ENCODE peak calls at places on chromosomes 5 and 9, in eight cellular contexts. F, J, O, W, R, H, A and X are unnamed samples.
A peak's percentile ranks its signal among the peaks of the same experiment; 100 is the strongest.

GRCh38 chr5:159362190-159362589 is 31.9 kb upstream of the IL12B start:
- DNase-seq in J (no peak), H (no peak), W (no peak), O (no peak), A (no peak), F (no peak), R (no peak), X (peak; percentile 41)

GRCh38 chr5:35263266-35263665 is 33.0 kb upstream of the PRLR start:
- DNase-seq in H (no peak), W (no peak), A (no peak), J (no peak), R (no peak), F (no peak), O (no peak), X (no peak)

GRCh38 chr5:14741721-14742426 is 77.4 kb downstream of the OTULIN start:
- DNase-seq in J (no peak), A (no peak), O (peak; percentile 91), H (no peak), W (no peak), R (no peak), F (no peak), X (no peak)

GRCh38 chr5:148387325-148387724 is 3.6 kb downstream of the FBXO38 start:
- DNase-seq in F (no peak), A (no peak), R (no peak), W (peak; percentile 83), J (no peak), O (no peak), H (no peak), X (no peak)

GRCh38 chr9:15308511-15308910 is 1.5 kb upstream of the TTC39B start:
- DNase-seq in O (no peak), F (no peak), A (no peak), R (no peak), H (no peak), W (peak; percentile 73), J (no peak), X (no peak)

GRCh38 chr5:119031905-119032304 is 39.0 kb upstream of the DMXL1 start:
- DNase-seq in O (no peak), R (no peak), A (no peak), H (no peak), J (peak; percentile 85), W (no peak), F (no peak), X (no peak)

GRCh38 chr9:104094534-104095020 is 468 bp downstream of the SMC2 start:
- DNase-seq in R (no peak), A (no peak), W (no peak), H (no peak), J (no peak), F (no peak), O (no peak), X (no peak)

GRCh38 chr5:165157209-165157608 is 1651.8 kb downstream of the MAT2B start:
- DNase-seq in A (no peak), F (no peak), O (no peak), R (no peak), H (no peak), J (no peak), W (no peak), X (no peak)

GRCh38 chr9:93319992-93320490 is 131.4 kb upstream of the FAM120A start:
- DNase-seq in R (no peak), O (no peak), J (no peak), W (no peak), F (no peak), A (no peak), H (no peak), X (no peak)

GRCh38 chr5:159206818-159207217 is 2.5 kb downstream of the RNF145 start:
- DNase-seq in H (no peak), O (no peak), R (no peak), J (no peak), W (no peak), F (no peak), A (no peak), X (peak; percentile 5)